ENCODE peak calls at places on chromosomes 13 and 19, in seven cellular contexts. One of them, this sample, is unnamed.

GRCh38 chr13:21616205-21616604 is 12.2 kb upstream of the MICU2 start:
- DNase-seq in HepG2: no peak
- DNase-seq in tibial nerve: no peak
- DNase-seq in choroid plexus epithelial cell: no peak
- DNase-seq in prostate gland: no peak
- DNase-seq in neural progenitor cell: no peak
- DNase-seq in hepatocyte: no peak
- DNase-seq in this sample: no peak

GRCh38 chr13:96821971-96822370 is 172.3 kb downstream of the OXGR1 start:
- DNase-seq in neural progenitor cell: no peak
- DNase-seq in hepatocyte: no peak
- DNase-seq in HepG2: no peak
- DNase-seq in tibial nerve: no peak
- DNase-seq in choroid plexus epithelial cell: no peak
- DNase-seq in prostate gland: no peak
- DNase-seq in this sample: no peak

GRCh38 chr13:98466634-98467236 is 110.2 kb downstream of the STK24 start:
- DNase-seq in choroid plexus epithelial cell: peak
- DNase-seq in hepatocyte: no peak
- DNase-seq in tibial nerve: peak
- DNase-seq in HepG2: peak
- DNase-seq in neural progenitor cell: peak
- DNase-seq in prostate gland: no peak
- DNase-seq in this sample: no peak

GRCh38 chr13:107202371-107203023 is 634.6 kb upstream of the ARGLU1 start:
- DNase-seq in hepatocyte: peak
- DNase-seq in tibial nerve: no peak
- DNase-seq in neural progenitor cell: no peak
- DNase-seq in prostate gland: no peak
- DNase-seq in HepG2: peak
- DNase-seq in choroid plexus epithelial cell: peak
- DNase-seq in this sample: no peak

GRCh38 chr13:33383724-33384577 is 98.4 kb upstream of the STARD13 start:
- DNase-seq in hepatocyte: no peak
- DNase-seq in HepG2: no peak
- DNase-seq in prostate gland: no peak
- DNase-seq in neural progenitor cell: no peak
- DNase-seq in tibial nerve: no peak
- DNase-seq in choroid plexus epithelial cell: no peak
- DNase-seq in this sample: no peak

GRCh38 chr13:41610426-41610825 is 153.1 kb downstream of the RGCC start:
- DNase-seq in tibial nerve: no peak
- DNase-seq in choroid plexus epithelial cell: peak
- DNase-seq in hepatocyte: peak
- DNase-seq in HepG2: peak
- DNase-seq in neural progenitor cell: no peak
- DNase-seq in prostate gland: peak
- DNase-seq in this sample: peak

GRCh38 chr19:38047641-38048040 is 140.6 kb downstream of the SIPA1L3 start:
- DNase-seq in prostate gland: no peak
- DNase-seq in hepatocyte: no peak
- DNase-seq in HepG2: no peak
- DNase-seq in neural progenitor cell: peak
- DNase-seq in choroid plexus epithelial cell: no peak
- DNase-seq in tibial nerve: no peak
- DNase-seq in this sample: no peak

GRCh38 chr13:27977476-27978300 is 8.6 kb upstream of the CDX2 start:
- DNase-seq in choroid plexus epithelial cell: no peak
- DNase-seq in hepatocyte: no peak
- DNase-seq in neural progenitor cell: peak
- DNase-seq in prostate gland: no peak
- DNase-seq in tibial nerve: no peak
- DNase-seq in HepG2: no peak
- DNase-seq in this sample: no peak

GRCh38 chr13:101757446-101758039 is 305.1 kb downstream of the ITGBL1 start:
- DNase-seq in hepatocyte: peak
- DNase-seq in HepG2: no peak
- DNase-seq in tibial nerve: no peak
- DNase-seq in prostate gland: no peak
- DNase-seq in neural progenitor cell: peak
- DNase-seq in choroid plexus epithelial cell: peak
- DNase-seq in this sample: peak

GRCh38 chr19:38073806-38074685 is 150.0 kb downstream of the DPF1 start:
- DNase-seq in neural progenitor cell: peak
- DNase-seq in hepatocyte: peak
- DNase-seq in prostate gland: no peak
- DNase-seq in choroid plexus epithelial cell: peak
- DNase-seq in tibial nerve: no peak
- DNase-seq in HepG2: peak
- DNase-seq in this sample: no peak

GRCh38 chr19:28829762-28830161 is 383.2 kb downstream of the UQCRFS1 start:
- DNase-seq in hepatocyte: no peak
- DNase-seq in neural progenitor cell: no peak
- DNase-seq in HepG2: no peak
- DNase-seq in tibial nerve: no peak
- DNase-seq in choroid plexus epithelial cell: no peak
- DNase-seq in prostate gland: no peak
- DNase-seq in this sample: no peak

GRCh38 chr19:10602330-10603083 is 15.4 kb upstream of the AP1M2 start:
- DNase-seq in hepatocyte: peak
- DNase-seq in prostate gland: peak
- DNase-seq in HepG2: peak
- DNase-seq in tibial nerve: peak
- DNase-seq in choroid plexus epithelial cell: peak
- DNase-seq in neural progenitor cell: peak
- DNase-seq in this sample: no peak

GRCh38 chr19:30333291-30334065 is 38.7 kb upstream of the ZNF536 start:
- DNase-seq in tibial nerve: no peak
- DNase-seq in hepatocyte: no peak
- DNase-seq in neural progenitor cell: no peak
- DNase-seq in HepG2: no peak
- DNase-seq in prostate gland: no peak
- DNase-seq in choroid plexus epithelial cell: no peak
- DNase-seq in this sample: no peak
- TF ChIP-seq CTCF in tibial nerve: no peak
- TF ChIP-seq CTCF in hepatocyte: no peak
- TF ChIP-seq CTCF in neural progenitor cell: no peak
- TF ChIP-seq CTCF in HepG2: no peak
- TF ChIP-seq CTCF in prostate gland: no peak
- TF ChIP-seq CTCF in choroid plexus epithelial cell: no peak
- TF ChIP-seq CTCF in this sample: no peak

DNA sequence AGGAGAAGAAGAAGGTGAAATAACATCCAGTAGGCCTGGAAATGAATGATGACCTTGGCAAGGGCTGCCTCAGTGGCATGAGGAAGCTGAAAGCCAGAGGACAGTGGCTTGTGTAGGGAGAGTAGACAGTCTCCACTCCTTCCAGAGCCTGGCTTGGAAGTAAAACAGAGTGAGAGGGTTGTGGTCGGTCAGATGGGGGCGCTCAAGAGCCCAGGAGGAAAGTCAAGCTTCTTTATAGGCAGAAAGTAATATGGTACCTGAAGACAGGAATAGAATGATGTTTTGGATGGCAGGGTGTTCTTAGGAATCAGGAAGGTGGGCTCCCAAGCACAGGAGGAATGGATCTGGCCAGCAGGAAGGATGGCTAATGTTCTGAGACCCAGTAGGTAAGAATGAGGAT is 75.1 kb upstream of the TSC22D1 start:
- DNase-seq in neural progenitor cell: no peak
- DNase-seq in prostate gland: no peak
- DNase-seq in HepG2: no peak
- DNase-seq in tibial nerve: no peak
- DNase-seq in choroid plexus epithelial cell: no peak
- DNase-seq in hepatocyte: no peak
- DNase-seq in this sample: no peak
- TF ChIP-seq CTCF in neural progenitor cell: no peak
- TF ChIP-seq CTCF in prostate gland: no peak
- TF ChIP-seq CTCF in HepG2: no peak
- TF ChIP-seq CTCF in tibial nerve: no peak
- TF ChIP-seq CTCF in choroid plexus epithelial cell: peak
- TF ChIP-seq CTCF in hepatocyte: no peak
- TF ChIP-seq CTCF in this sample: peak

GRCh38 chr19:40661616-40662015 is 28.8 kb downstream of the NUMBL start:
- DNase-seq in neural progenitor cell: no peak
- DNase-seq in HepG2: no peak
- DNase-seq in choroid plexus epithelial cell: no peak
- DNase-seq in prostate gland: no peak
- DNase-seq in hepatocyte: no peak
- DNase-seq in tibial nerve: no peak
- DNase-seq in this sample: no peak

GRCh38 chr19:40659566-40659965 is 30.9 kb downstream of the NUMBL start:
- DNase-seq in HepG2: no peak
- DNase-seq in choroid plexus epithelial cell: no peak
- DNase-seq in tibial nerve: no peak
- DNase-seq in hepatocyte: no peak
- DNase-seq in prostate gland: no peak
- DNase-seq in neural progenitor cell: no peak
- DNase-seq in this sample: no peak

GRCh38 chr19:40663712-40664692 is 26.4 kb downstream of the NUMBL start:
- DNase-seq in tibial nerve: no peak
- DNase-seq in prostate gland: no peak
- DNase-seq in choroid plexus epithelial cell: no peak
- DNase-seq in HepG2: no peak
- DNase-seq in hepatocyte: peak
- DNase-seq in neural progenitor cell: no peak
- DNase-seq in this sample: no peak

GRCh38 chr19:40666803-40667438 is 23.5 kb downstream of the NUMBL start:
- DNase-seq in choroid plexus epithelial cell: no peak
- DNase-seq in hepatocyte: no peak
- DNase-seq in neural progenitor cell: no peak
- DNase-seq in HepG2: no peak
- DNase-seq in prostate gland: no peak
- DNase-seq in tibial nerve: no peak
- DNase-seq in this sample: no peak

GRCh38 chr19:40662925-40663711 is 27.3 kb downstream of the NUMBL start:
- DNase-seq in neural progenitor cell: peak
- DNase-seq in prostate gland: peak
- DNase-seq in HepG2: peak
- DNase-seq in tibial nerve: peak
- DNase-seq in hepatocyte: peak
- DNase-seq in choroid plexus epithelial cell: peak
- DNase-seq in this sample: peak
- TF ChIP-seq CTCF in neural progenitor cell: peak
- TF ChIP-seq CTCF in prostate gland: no peak
- TF ChIP-seq CTCF in HepG2: peak
- TF ChIP-seq CTCF in tibial nerve: peak
- TF ChIP-seq CTCF in hepatocyte: peak
- TF ChIP-seq CTCF in choroid plexus epithelial cell: no peak
- TF ChIP-seq CTCF in this sample: peak

DNA sequence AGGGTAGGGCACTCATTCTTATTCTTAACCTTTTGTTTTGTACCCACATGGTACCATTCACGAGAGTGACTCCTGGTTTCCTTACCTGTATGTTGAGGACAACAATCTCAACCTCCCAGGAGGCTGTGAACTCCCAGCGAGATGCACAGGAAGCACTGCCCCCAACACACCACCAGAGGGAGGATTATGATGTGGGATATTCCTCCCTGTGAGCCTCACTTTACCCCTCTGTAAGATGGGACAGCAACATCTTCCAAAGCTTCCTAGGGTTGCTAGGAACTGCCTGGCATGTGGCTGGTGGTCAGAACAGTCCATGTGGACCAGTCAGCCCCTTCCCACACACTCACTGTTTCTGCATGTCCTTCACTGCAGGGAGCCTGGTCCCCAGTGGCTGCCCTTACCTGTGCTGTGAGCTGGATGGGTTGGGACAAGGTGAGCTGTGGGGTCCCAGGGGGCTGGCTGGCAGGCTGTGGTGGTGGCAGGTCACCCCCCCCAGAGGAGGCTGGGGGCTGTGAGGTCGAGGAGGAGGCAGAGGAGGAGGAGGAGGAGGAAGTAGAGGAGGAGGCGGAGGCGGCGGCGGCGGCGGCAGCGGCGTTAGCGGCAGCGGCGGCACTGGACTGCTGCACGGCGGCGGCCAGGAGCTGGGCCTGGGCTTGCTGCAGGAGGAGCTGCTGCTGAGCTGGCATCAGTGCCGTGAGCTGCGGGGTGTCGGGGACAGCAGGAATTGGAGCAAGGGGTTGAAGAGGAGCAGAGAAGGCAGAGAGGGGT is 15.8 kb downstream of the POU2F2 start:
- DNase-seq in HepG2: no peak
- DNase-seq in hepatocyte: no peak
- DNase-seq in tibial nerve: no peak
- DNase-seq in choroid plexus epithelial cell: no peak
- DNase-seq in neural progenitor cell: no peak
- DNase-seq in prostate gland: no peak
- DNase-seq in this sample: no peak
- TF ChIP-seq CTCF in HepG2: no peak
- TF ChIP-seq CTCF in hepatocyte: no peak
- TF ChIP-seq CTCF in tibial nerve: no peak
- TF ChIP-seq CTCF in choroid plexus epithelial cell: peak
- TF ChIP-seq CTCF in neural progenitor cell: no peak
- TF ChIP-seq CTCF in prostate gland: no peak
- TF ChIP-seq CTCF in this sample: peak

GRCh38 chr19:58278156-58279041 is at the start of gene ZNF8:
- DNase-seq in HepG2: peak
- DNase-seq in tibial nerve: peak
- DNase-seq in prostate gland: peak
- DNase-seq in hepatocyte: peak
- DNase-seq in neural progenitor cell: peak
- DNase-seq in choroid plexus epithelial cell: peak
- DNase-seq in this sample: peak
- TF ChIP-seq CTCF in HepG2: peak
- TF ChIP-seq CTCF in tibial nerve: peak
- TF ChIP-seq CTCF in prostate gland: no peak
- TF ChIP-seq CTCF in hepatocyte: no peak
- TF ChIP-seq CTCF in neural progenitor cell: no peak
- TF ChIP-seq CTCF in choroid plexus epithelial cell: peak
- TF ChIP-seq CTCF in this sample: no peak

GRCh38 chr19:55640043-55640576 is 692 bp upstream of the ZNF580 start:
- DNase-seq in HepG2: no peak
- DNase-seq in choroid plexus epithelial cell: peak
- DNase-seq in prostate gland: peak
- DNase-seq in tibial nerve: peak
- DNase-seq in hepatocyte: no peak
- DNase-seq in neural progenitor cell: peak
- DNase-seq in this sample: no peak
- TF ChIP-seq CTCF in HepG2: peak
- TF ChIP-seq CTCF in choroid plexus epithelial cell: peak
- TF ChIP-seq CTCF in prostate gland: peak
- TF ChIP-seq CTCF in tibial nerve: peak
- TF ChIP-seq CTCF in hepatocyte: peak
- TF ChIP-seq CTCF in neural progenitor cell: peak
- TF ChIP-seq CTCF in this sample: peak

DNA sequence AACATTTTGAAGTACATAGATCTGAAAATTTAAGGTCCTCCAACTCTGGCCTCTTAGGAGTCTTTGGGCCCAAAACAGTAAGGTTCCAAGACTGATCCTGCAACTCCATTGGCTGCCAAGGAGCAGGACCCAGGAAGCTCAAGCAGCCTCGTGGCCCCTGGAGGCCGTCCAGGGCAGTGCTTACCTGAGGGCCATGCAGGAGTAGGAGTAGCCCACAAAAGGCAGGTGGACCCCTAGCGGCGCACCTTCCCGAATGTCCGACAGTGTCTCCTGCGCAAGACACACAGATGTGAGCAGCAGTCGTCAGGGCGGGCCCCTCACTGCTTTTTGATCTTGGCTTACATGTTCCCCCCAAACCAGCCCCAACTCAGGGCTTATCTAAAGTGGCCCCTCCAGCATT is 5.7 kb upstream of the SIX5 start:
- DNase-seq in prostate gland: no peak
- DNase-seq in hepatocyte: no peak
- DNase-seq in choroid plexus epithelial cell: no peak
- DNase-seq in neural progenitor cell: no peak
- DNase-seq in tibial nerve: no peak
- DNase-seq in HepG2: peak
- DNase-seq in this sample: no peak
- TF ChIP-seq CTCF in prostate gland: no peak
- TF ChIP-seq CTCF in hepatocyte: no peak
- TF ChIP-seq CTCF in choroid plexus epithelial cell: no peak
- TF ChIP-seq CTCF in neural progenitor cell: no peak
- TF ChIP-seq CTCF in tibial nerve: no peak
- TF ChIP-seq CTCF in HepG2: peak
- TF ChIP-seq CTCF in this sample: no peak

GRCh38 chr13:35198821-35199220 is 256.8 kb downstream of the NBEA start:
- DNase-seq in prostate gland: no peak
- DNase-seq in tibial nerve: no peak
- DNase-seq in neural progenitor cell: no peak
- DNase-seq in choroid plexus epithelial cell: no peak
- DNase-seq in HepG2: no peak
- DNase-seq in hepatocyte: no peak
- DNase-seq in this sample: no peak
- TF ChIP-seq CTCF in prostate gland: no peak
- TF ChIP-seq CTCF in tibial nerve: no peak
- TF ChIP-seq CTCF in neural progenitor cell: no peak
- TF ChIP-seq CTCF in choroid plexus epithelial cell: no peak
- TF ChIP-seq CTCF in HepG2: no peak
- TF ChIP-seq CTCF in hepatocyte: no peak
- TF ChIP-seq CTCF in this sample: no peak

This sample was measured in HFF-Myc.